ENCODE peak calls at places on chromosomes 13 and 19, in eight cellular contexts. One of them, this sample, is unnamed.

GRCh38 chr19:54795763-54796162 is 7.6 kb upstream of the KIR2DL4 start:
- DNase-seq in kidney tubule cell: no peak
- DNase-seq in HCEC 1CT: no peak
- DNase-seq in cardiac muscle cell: no peak
- DNase-seq in COR-L47: no peak
- DNase-seq in naive B cell: no peak
- DNase-seq in stimulated activated CD4-positive, alpha-beta T cell treated with anti-CD3 and anti-CD28 coated beads, Interleukin-15, amount 100 ng/mL, for 1 hour: no peak
- DNase-seq in T-helper 1 cell: no peak
- DNase-seq in this sample: no peak

GRCh38 chr19:46788101-46788967 is at the start of gene SLC1A5:
- DNase-seq in HCEC 1CT: peak
- DNase-seq in cardiac muscle cell: peak
- DNase-seq in T-helper 1 cell: peak
- DNase-seq in naive B cell: peak
- DNase-seq in stimulated activated CD4-positive, alpha-beta T cell treated with anti-CD3 and anti-CD28 coated beads, Interleukin-15, amount 100 ng/mL, for 1 hour: peak
- DNase-seq in kidney tubule cell: peak
- DNase-seq in COR-L47: peak
- DNase-seq in this sample: peak

GRCh38 chr19:7069904-7070226 is 362 bp downstream of the ZNF557 start:
- DNase-seq in stimulated activated CD4-positive, alpha-beta T cell treated with anti-CD3 and anti-CD28 coated beads, Interleukin-15, amount 100 ng/mL, for 1 hour: no peak
- DNase-seq in T-helper 1 cell: no peak
- DNase-seq in HCEC 1CT: peak
- DNase-seq in cardiac muscle cell: no peak
- DNase-seq in kidney tubule cell: no peak
- DNase-seq in COR-L47: no peak
- DNase-seq in naive B cell: no peak
- DNase-seq in this sample: no peak

GRCh38 chr19:13013649-13014048 is 18.4 kb downstream of the NFIX start:
- DNase-seq in stimulated activated CD4-positive, alpha-beta T cell treated with anti-CD3 and anti-CD28 coated beads, Interleukin-15, amount 100 ng/mL, for 1 hour: no peak
- DNase-seq in kidney tubule cell: no peak
- DNase-seq in HCEC 1CT: peak
- DNase-seq in cardiac muscle cell: no peak
- DNase-seq in T-helper 1 cell: no peak
- DNase-seq in naive B cell: no peak
- DNase-seq in COR-L47: no peak
- DNase-seq in this sample: no peak

GRCh38 chr13:30415430-30416030 is 6.8 kb upstream of the UBE2L5 start:
- DNase-seq in HCEC 1CT: no peak
- DNase-seq in stimulated activated CD4-positive, alpha-beta T cell treated with anti-CD3 and anti-CD28 coated beads, Interleukin-15, amount 100 ng/mL, for 1 hour: no peak
- DNase-seq in kidney tubule cell: peak
- DNase-seq in COR-L47: no peak
- DNase-seq in T-helper 1 cell: no peak
- DNase-seq in cardiac muscle cell: no peak
- DNase-seq in naive B cell: peak
- DNase-seq in this sample: no peak

GRCh38 chr19:39818626-39819097 is 15.3 kb downstream of the DYRK1B start:
- DNase-seq in naive B cell: no peak
- DNase-seq in kidney tubule cell: no peak
- DNase-seq in cardiac muscle cell: no peak
- DNase-seq in stimulated activated CD4-positive, alpha-beta T cell treated with anti-CD3 and anti-CD28 coated beads, Interleukin-15, amount 100 ng/mL, for 1 hour: no peak
- DNase-seq in T-helper 1 cell: no peak
- DNase-seq in COR-L47: no peak
- DNase-seq in HCEC 1CT: no peak
- DNase-seq in this sample: no peak

GRCh38 chr13:48334534-48335127 is 31.1 kb downstream of the RB1 start:
- DNase-seq in cardiac muscle cell: peak
- DNase-seq in naive B cell: peak
- DNase-seq in stimulated activated CD4-positive, alpha-beta T cell treated with anti-CD3 and anti-CD28 coated beads, Interleukin-15, amount 100 ng/mL, for 1 hour: no peak
- DNase-seq in kidney tubule cell: peak
- DNase-seq in HCEC 1CT: peak
- DNase-seq in COR-L47: peak
- DNase-seq in T-helper 1 cell: no peak
- DNase-seq in this sample: no peak

GRCh38 chr13:64274481-64275217 is 2859.0 kb upstream of the PCDH20 start:
- DNase-seq in cardiac muscle cell: peak
- DNase-seq in COR-L47: no peak
- DNase-seq in HCEC 1CT: no peak
- DNase-seq in kidney tubule cell: no peak
- DNase-seq in T-helper 1 cell: no peak
- DNase-seq in naive B cell: no peak
- DNase-seq in stimulated activated CD4-positive, alpha-beta T cell treated with anti-CD3 and anti-CD28 coated beads, Interleukin-15, amount 100 ng/mL, for 1 hour: no peak
- DNase-seq in this sample: no peak

GRCh38 chr13:67238277-67238859 is 8.2 kb upstream of the PCDH9 start:
- DNase-seq in kidney tubule cell: peak
- DNase-seq in cardiac muscle cell: peak
- DNase-seq in COR-L47: no peak
- DNase-seq in stimulated activated CD4-positive, alpha-beta T cell treated with anti-CD3 and anti-CD28 coated beads, Interleukin-15, amount 100 ng/mL, for 1 hour: no peak
- DNase-seq in HCEC 1CT: peak
- DNase-seq in naive B cell: peak
- DNase-seq in T-helper 1 cell: no peak
- DNase-seq in this sample: no peak

GRCh38 chr13:32408296-32408998 is 19.5 kb downstream of the N4BP2L1 start:
- DNase-seq in naive B cell: no peak
- DNase-seq in cardiac muscle cell: no peak
- DNase-seq in HCEC 1CT: no peak
- DNase-seq in kidney tubule cell: no peak
- DNase-seq in COR-L47: peak
- DNase-seq in T-helper 1 cell: no peak
- DNase-seq in stimulated activated CD4-positive, alpha-beta T cell treated with anti-CD3 and anti-CD28 coated beads, Interleukin-15, amount 100 ng/mL, for 1 hour: no peak
- DNase-seq in this sample: no peak

GRCh38 chr13:20673711-20674110 is 29.8 kb upstream of the IL17D start:
- DNase-seq in HCEC 1CT: no peak
- DNase-seq in kidney tubule cell: no peak
- DNase-seq in COR-L47: no peak
- DNase-seq in naive B cell: no peak
- DNase-seq in T-helper 1 cell: no peak
- DNase-seq in cardiac muscle cell: no peak
- DNase-seq in stimulated activated CD4-positive, alpha-beta T cell treated with anti-CD3 and anti-CD28 coated beads, Interleukin-15, amount 100 ng/mL, for 1 hour: no peak
- DNase-seq in this sample: no peak

GRCh38 chr19:33609353-33609752 is 12.4 kb upstream of the CHST8 start:
- DNase-seq in cardiac muscle cell: no peak
- DNase-seq in T-helper 1 cell: no peak
- DNase-seq in HCEC 1CT: no peak
- DNase-seq in COR-L47: no peak
- DNase-seq in kidney tubule cell: no peak
- DNase-seq in naive B cell: no peak
- DNase-seq in stimulated activated CD4-positive, alpha-beta T cell treated with anti-CD3 and anti-CD28 coated beads, Interleukin-15, amount 100 ng/mL, for 1 hour: no peak
- DNase-seq in this sample: no peak

GRCh38 chr13:40818926-40819325 is 29.5 kb downstream of the SLC25A15 start:
- DNase-seq in stimulated activated CD4-positive, alpha-beta T cell treated with anti-CD3 and anti-CD28 coated beads, Interleukin-15, amount 100 ng/mL, for 1 hour: no peak
- DNase-seq in COR-L47: no peak
- DNase-seq in T-helper 1 cell: no peak
- DNase-seq in HCEC 1CT: no peak
- DNase-seq in naive B cell: no peak
- DNase-seq in kidney tubule cell: no peak
- DNase-seq in cardiac muscle cell: no peak
- DNase-seq in this sample: no peak

GRCh38 chr13:26508885-26509284 is 48.6 kb upstream of the WASF3 start:
- DNase-seq in stimulated activated CD4-positive, alpha-beta T cell treated with anti-CD3 and anti-CD28 coated beads, Interleukin-15, amount 100 ng/mL, for 1 hour: no peak
- DNase-seq in naive B cell: no peak
- DNase-seq in HCEC 1CT: peak
- DNase-seq in T-helper 1 cell: no peak
- DNase-seq in cardiac muscle cell: peak
- DNase-seq in COR-L47: no peak
- DNase-seq in kidney tubule cell: no peak
- DNase-seq in this sample: no peak

GRCh38 chr19:39916236-39916635 is 18.2 kb downstream of the FCGBP start:
- DNase-seq in stimulated activated CD4-positive, alpha-beta T cell treated with anti-CD3 and anti-CD28 coated beads, Interleukin-15, amount 100 ng/mL, for 1 hour: no peak
- DNase-seq in COR-L47: no peak
- DNase-seq in cardiac muscle cell: no peak
- DNase-seq in T-helper 1 cell: no peak
- DNase-seq in naive B cell: no peak
- DNase-seq in kidney tubule cell: no peak
- DNase-seq in HCEC 1CT: no peak
- DNase-seq in this sample: no peak

GRCh38 chr19:23771761-23772667 is 13.3 kb upstream of the ZNF681 start:
- DNase-seq in stimulated activated CD4-positive, alpha-beta T cell treated with anti-CD3 and anti-CD28 coated beads, Interleukin-15, amount 100 ng/mL, for 1 hour: no peak
- DNase-seq in cardiac muscle cell: no peak
- DNase-seq in naive B cell: no peak
- DNase-seq in HCEC 1CT: no peak
- DNase-seq in COR-L47: no peak
- DNase-seq in kidney tubule cell: peak
- DNase-seq in T-helper 1 cell: no peak
- DNase-seq in this sample: no peak

GRCh38 chr19:14002571-14003278 is 3.4 kb downstream of the RFX1 start:
- DNase-seq in cardiac muscle cell: no peak
- DNase-seq in kidney tubule cell: peak
- DNase-seq in naive B cell: no peak
- DNase-seq in COR-L47: no peak
- DNase-seq in T-helper 1 cell: no peak
- DNase-seq in HCEC 1CT: no peak
- DNase-seq in stimulated activated CD4-positive, alpha-beta T cell treated with anti-CD3 and anti-CD28 coated beads, Interleukin-15, amount 100 ng/mL, for 1 hour: no peak
- DNase-seq in this sample: no peak

GRCh38 chr13:102020611-102021216 is 381.1 kb downstream of the FGF14 start:
- DNase-seq in cardiac muscle cell: no peak
- DNase-seq in T-helper 1 cell: no peak
- DNase-seq in naive B cell: no peak
- DNase-seq in kidney tubule cell: peak
- DNase-seq in stimulated activated CD4-positive, alpha-beta T cell treated with anti-CD3 and anti-CD28 coated beads, Interleukin-15, amount 100 ng/mL, for 1 hour: no peak
- DNase-seq in COR-L47: no peak
- DNase-seq in HCEC 1CT: peak
- DNase-seq in this sample: no peak

GRCh38 chr19:31955884-31956283 is 389.5 kb upstream of the ZNF507 start:
- DNase-seq in stimulated activated CD4-positive, alpha-beta T cell treated with anti-CD3 and anti-CD28 coated beads, Interleukin-15, amount 100 ng/mL, for 1 hour: no peak
- DNase-seq in T-helper 1 cell: no peak
- DNase-seq in COR-L47: no peak
- DNase-seq in HCEC 1CT: no peak
- DNase-seq in naive B cell: no peak
- DNase-seq in kidney tubule cell: no peak
- DNase-seq in cardiac muscle cell: no peak
- DNase-seq in this sample: no peak

GRCh38 chr13:110528371-110528770 is 33.2 kb downstream of the RAB20 start:
- DNase-seq in COR-L47: no peak
- DNase-seq in naive B cell: no peak
- DNase-seq in T-helper 1 cell: no peak
- DNase-seq in HCEC 1CT: peak
- DNase-seq in stimulated activated CD4-positive, alpha-beta T cell treated with anti-CD3 and anti-CD28 coated beads, Interleukin-15, amount 100 ng/mL, for 1 hour: no peak
- DNase-seq in kidney tubule cell: no peak
- DNase-seq in cardiac muscle cell: peak
- DNase-seq in this sample: no peak

GRCh38 chr13:94061316-94061715 is 418.2 kb downstream of the DCT start:
- DNase-seq in cardiac muscle cell: no peak
- DNase-seq in HCEC 1CT: peak
- DNase-seq in naive B cell: no peak
- DNase-seq in kidney tubule cell: peak
- DNase-seq in stimulated activated CD4-positive, alpha-beta T cell treated with anti-CD3 and anti-CD28 coated beads, Interleukin-15, amount 100 ng/mL, for 1 hour: no peak
- DNase-seq in COR-L47: no peak
- DNase-seq in T-helper 1 cell: no peak
- DNase-seq in this sample: no peak

GRCh38 chr19:6091771-6092291 is 18.5 kb downstream of the RFX2 start:
- DNase-seq in COR-L47: no peak
- DNase-seq in stimulated activated CD4-positive, alpha-beta T cell treated with anti-CD3 and anti-CD28 coated beads, Interleukin-15, amount 100 ng/mL, for 1 hour: no peak
- DNase-seq in T-helper 1 cell: no peak
- DNase-seq in kidney tubule cell: peak
- DNase-seq in HCEC 1CT: peak
- DNase-seq in naive B cell: no peak
- DNase-seq in cardiac muscle cell: peak
- DNase-seq in this sample: no peak

GRCh38 chr19:9885077-9885552 is 50.0 kb downstream of the PIN1 start:
- DNase-seq in HCEC 1CT: peak
- DNase-seq in cardiac muscle cell: peak
- DNase-seq in stimulated activated CD4-positive, alpha-beta T cell treated with anti-CD3 and anti-CD28 coated beads, Interleukin-15, amount 100 ng/mL, for 1 hour: no peak
- DNase-seq in naive B cell: no peak
- DNase-seq in T-helper 1 cell: no peak
- DNase-seq in kidney tubule cell: no peak
- DNase-seq in COR-L47: no peak
- DNase-seq in this sample: no peak

GRCh38 chr13:90605690-90606089 is 741.8 kb upstream of the MIR17HG start:
- DNase-seq in HCEC 1CT: no peak
- DNase-seq in naive B cell: no peak
- DNase-seq in COR-L47: no peak
- DNase-seq in kidney tubule cell: no peak
- DNase-seq in cardiac muscle cell: no peak
- DNase-seq in stimulated activated CD4-positive, alpha-beta T cell treated with anti-CD3 and anti-CD28 coated beads, Interleukin-15, amount 100 ng/mL, for 1 hour: no peak
- DNase-seq in T-helper 1 cell: no peak
- DNase-seq in this sample: no peak

GRCh38 chr13:112325941-112326645 is 50.1 kb upstream of the SPACA7 start:
- DNase-seq in T-helper 1 cell: no peak
- DNase-seq in naive B cell: no peak
- DNase-seq in stimulated activated CD4-positive, alpha-beta T cell treated with anti-CD3 and anti-CD28 coated beads, Interleukin-15, amount 100 ng/mL, for 1 hour: no peak
- DNase-seq in COR-L47: no peak
- DNase-seq in cardiac muscle cell: no peak
- DNase-seq in HCEC 1CT: no peak
- DNase-seq in kidney tubule cell: no peak
- DNase-seq in this sample: no peak

GRCh38 chr13:41985788-41986508 is 25.0 kb upstream of the VWA8 start:
- DNase-seq in COR-L47: no peak
- DNase-seq in kidney tubule cell: peak
- DNase-seq in stimulated activated CD4-positive, alpha-beta T cell treated with anti-CD3 and anti-CD28 coated beads, Interleukin-15, amount 100 ng/mL, for 1 hour: no peak
- DNase-seq in T-helper 1 cell: no peak
- DNase-seq in cardiac muscle cell: no peak
- DNase-seq in naive B cell: no peak
- DNase-seq in HCEC 1CT: peak
- DNase-seq in this sample: no peak

GRCh38 chr13:96806750-96807149 is 187.5 kb downstream of the OXGR1 start:
- DNase-seq in HCEC 1CT: no peak
- DNase-seq in kidney tubule cell: no peak
- DNase-seq in naive B cell: no peak
- DNase-seq in cardiac muscle cell: no peak
- DNase-seq in stimulated activated CD4-positive, alpha-beta T cell treated with anti-CD3 and anti-CD28 coated beads, Interleukin-15, amount 100 ng/mL, for 1 hour: no peak
- DNase-seq in T-helper 1 cell: no peak
- DNase-seq in COR-L47: no peak
- DNase-seq in this sample: no peak

GRCh38 chr13:47999973-48000372 is 1.1 kb downstream of the SUCLA2 start:
- DNase-seq in naive B cell: no peak
- DNase-seq in kidney tubule cell: no peak
- DNase-seq in stimulated activated CD4-positive, alpha-beta T cell treated with anti-CD3 and anti-CD28 coated beads, Interleukin-15, amount 100 ng/mL, for 1 hour: no peak
- DNase-seq in HCEC 1CT: no peak
- DNase-seq in COR-L47: no peak
- DNase-seq in cardiac muscle cell: no peak
- DNase-seq in T-helper 1 cell: no peak
- DNase-seq in this sample: no peak

GRCh38 chr19:13077233-13077632 is 25.4 kb downstream of the LYL1 start:
- DNase-seq in kidney tubule cell: no peak
- DNase-seq in HCEC 1CT: no peak
- DNase-seq in cardiac muscle cell: no peak
- DNase-seq in stimulated activated CD4-positive, alpha-beta T cell treated with anti-CD3 and anti-CD28 coated beads, Interleukin-15, amount 100 ng/mL, for 1 hour: no peak
- DNase-seq in COR-L47: peak
- DNase-seq in naive B cell: no peak
- DNase-seq in T-helper 1 cell: no peak
- DNase-seq in this sample: no peak

GRCh38 chr13:20174656-20175405 is 14.0 kb upstream of the GJA3 start:
- DNase-seq in COR-L47: no peak
- DNase-seq in cardiac muscle cell: peak
- DNase-seq in HCEC 1CT: peak
- DNase-seq in naive B cell: no peak
- DNase-seq in kidney tubule cell: peak
- DNase-seq in stimulated activated CD4-positive, alpha-beta T cell treated with anti-CD3 and anti-CD28 coated beads, Interleukin-15, amount 100 ng/mL, for 1 hour: no peak
- DNase-seq in T-helper 1 cell: no peak
- DNase-seq in this sample: peak

GRCh38 chr19:8601796-8602195 is 8.7 kb downstream of the ADAMTS10 start:
- DNase-seq in T-helper 1 cell: no peak
- DNase-seq in stimulated activated CD4-positive, alpha-beta T cell treated with anti-CD3 and anti-CD28 coated beads, Interleukin-15, amount 100 ng/mL, for 1 hour: no peak
- DNase-seq in naive B cell: no peak
- DNase-seq in kidney tubule cell: no peak
- DNase-seq in COR-L47: no peak
- DNase-seq in HCEC 1CT: no peak
- DNase-seq in cardiac muscle cell: no peak
- DNase-seq in this sample: no peak